ENCODE peak calls at places on chromosome 17, in five cellular contexts. One of them, this sample, is unnamed.
A peak's percentile ranks its signal among the peaks of the same experiment; 100 is the strongest.

GRCh38 chr17:49438885-49439284 is 24.2 kb upstream of the PHB1 start:
- DNase-seq in AG10803: no peak
- DNase-seq in foreskin fibroblast: no peak
- DNase-seq in cardiac muscle cell: peak; percentile 13
- DNase-seq in A549: no peak
- DNase-seq in this sample: no peak

GRCh38 chr17:43756176-43756575 is 2.4 kb downstream of the SOST start:
- DNase-seq in AG10803: no peak
- DNase-seq in foreskin fibroblast: no peak
- DNase-seq in cardiac muscle cell: no peak
- DNase-seq in A549: no peak
- DNase-seq in this sample: no peak

GRCh38 chr17:66426397-66427033 is 124.1 kb downstream of the PRKCA start:
- DNase-seq in AG10803: no peak
- DNase-seq in foreskin fibroblast: no peak
- DNase-seq in cardiac muscle cell: peak; percentile 47
- DNase-seq in A549: no peak
- DNase-seq in this sample: peak; percentile 27

GRCh38 chr17:12990041-12990808 is 27.6 kb downstream of the ELAC2 start:
- DNase-seq in AG10803: no peak
- DNase-seq in foreskin fibroblast: no peak
- DNase-seq in cardiac muscle cell: no peak
- DNase-seq in A549: no peak
- DNase-seq in this sample: no peak

GRCh38 chr17:72719582-72720493 is 372.6 kb downstream of the SLC39A11 start:
- DNase-seq in AG10803: no peak
- DNase-seq in foreskin fibroblast: no peak
- DNase-seq in cardiac muscle cell: peak; percentile 72
- DNase-seq in A549: no peak
- DNase-seq in this sample: peak; percentile 25

GRCh38 chr17:15231851-15232516 is 33.1 kb downstream of the PMP22 start:
- DNase-seq in AG10803: no peak
- DNase-seq in foreskin fibroblast: no peak
- DNase-seq in cardiac muscle cell: no peak
- DNase-seq in A549: no peak
- DNase-seq in this sample: no peak

GRCh38 chr17:4465786-4466185 is 32.0 kb downstream of the SPNS3 start:
- DNase-seq in AG10803: no peak
- DNase-seq in foreskin fibroblast: no peak
- DNase-seq in cardiac muscle cell: no peak
- DNase-seq in A549: no peak
- DNase-seq in this sample: peak; percentile 44

GRCh38 chr17:72254808-72255449 is 134.1 kb downstream of the SOX9 start:
- DNase-seq in AG10803: no peak
- DNase-seq in foreskin fibroblast: no peak
- DNase-seq in cardiac muscle cell: no peak
- DNase-seq in A549: no peak
- DNase-seq in this sample: peak; percentile 76

GRCh38 chr17:35214192-35214591 is 20.0 kb upstream of the SLC35G3 start:
- DNase-seq in AG10803: no peak
- DNase-seq in foreskin fibroblast: no peak
- DNase-seq in cardiac muscle cell: no peak
- DNase-seq in A549: no peak
- DNase-seq in this sample: no peak

GRCh38 chr17:75814900-75815373 is 29.3 kb downstream of the UNC13D start:
- DNase-seq in AG10803: peak; percentile 44
- DNase-seq in foreskin fibroblast: peak; percentile 29
- DNase-seq in cardiac muscle cell: peak; percentile 60
- DNase-seq in A549: no peak
- DNase-seq in this sample: peak; percentile 92

GRCh38 chr17:65530985-65531507 is 30.4 kb downstream of the AXIN2 start:
- DNase-seq in AG10803: peak; percentile 72
- DNase-seq in foreskin fibroblast: peak; percentile 76
- DNase-seq in cardiac muscle cell: peak; percentile 98
- DNase-seq in A549: no peak
- DNase-seq in this sample: no peak

GRCh38 chr17:80247561-80247960 is 13.1 kb upstream of the RNF213 start:
- DNase-seq in AG10803: no peak
- DNase-seq in foreskin fibroblast: no peak
- DNase-seq in cardiac muscle cell: no peak
- DNase-seq in A549: no peak
- DNase-seq in this sample: no peak

GRCh38 chr17:50153650-50154575 is 3.4 kb upstream of the PPP1R9B start:
- DNase-seq in AG10803: no peak
- DNase-seq in foreskin fibroblast: no peak
- DNase-seq in cardiac muscle cell: peak; percentile 72
- DNase-seq in A549: no peak
- DNase-seq in this sample: peak; percentile 65

GRCh38 chr17:5783851-5784250 is 199.5 kb upstream of the NLRP1 start:
- DNase-seq in AG10803: no peak
- DNase-seq in foreskin fibroblast: no peak
- DNase-seq in cardiac muscle cell: no peak
- DNase-seq in A549: no peak
- DNase-seq in this sample: peak; percentile 69

GRCh38 chr17:66673668-66674276 is 161.1 kb upstream of the CACNG5 start:
- DNase-seq in AG10803: peak; percentile 69
- DNase-seq in foreskin fibroblast: peak; percentile 69
- DNase-seq in cardiac muscle cell: peak; percentile 75
- DNase-seq in A549: peak; percentile 62
- DNase-seq in this sample: peak; percentile 74

GRCh38 chr17:5467416-5467815 is 1.4 kb downstream of the DHX33 start:
- DNase-seq in AG10803: no peak
- DNase-seq in foreskin fibroblast: no peak
- DNase-seq in cardiac muscle cell: peak; percentile 12
- DNase-seq in A549: no peak
- DNase-seq in this sample: no peak

GRCh38 chr17:45228121-45228941 is 6.6 kb downstream of the FMNL1 start:
- DNase-seq in AG10803: no peak
- DNase-seq in foreskin fibroblast: no peak
- DNase-seq in cardiac muscle cell: no peak
- DNase-seq in A549: no peak
- DNase-seq in this sample: no peak

GRCh38 chr17:61323696-61324539 is 75.7 kb upstream of the TBX2 start:
- DNase-seq in AG10803: no peak
- DNase-seq in foreskin fibroblast: no peak
- DNase-seq in cardiac muscle cell: no peak
- DNase-seq in A549: no peak
- DNase-seq in this sample: no peak

GRCh38 chr17:19264681-19265080 is 27.5 kb downstream of the EPN2 start:
- DNase-seq in AG10803: no peak
- DNase-seq in foreskin fibroblast: no peak
- DNase-seq in cardiac muscle cell: no peak
- DNase-seq in A549: no peak
- DNase-seq in this sample: no peak

DNA sequence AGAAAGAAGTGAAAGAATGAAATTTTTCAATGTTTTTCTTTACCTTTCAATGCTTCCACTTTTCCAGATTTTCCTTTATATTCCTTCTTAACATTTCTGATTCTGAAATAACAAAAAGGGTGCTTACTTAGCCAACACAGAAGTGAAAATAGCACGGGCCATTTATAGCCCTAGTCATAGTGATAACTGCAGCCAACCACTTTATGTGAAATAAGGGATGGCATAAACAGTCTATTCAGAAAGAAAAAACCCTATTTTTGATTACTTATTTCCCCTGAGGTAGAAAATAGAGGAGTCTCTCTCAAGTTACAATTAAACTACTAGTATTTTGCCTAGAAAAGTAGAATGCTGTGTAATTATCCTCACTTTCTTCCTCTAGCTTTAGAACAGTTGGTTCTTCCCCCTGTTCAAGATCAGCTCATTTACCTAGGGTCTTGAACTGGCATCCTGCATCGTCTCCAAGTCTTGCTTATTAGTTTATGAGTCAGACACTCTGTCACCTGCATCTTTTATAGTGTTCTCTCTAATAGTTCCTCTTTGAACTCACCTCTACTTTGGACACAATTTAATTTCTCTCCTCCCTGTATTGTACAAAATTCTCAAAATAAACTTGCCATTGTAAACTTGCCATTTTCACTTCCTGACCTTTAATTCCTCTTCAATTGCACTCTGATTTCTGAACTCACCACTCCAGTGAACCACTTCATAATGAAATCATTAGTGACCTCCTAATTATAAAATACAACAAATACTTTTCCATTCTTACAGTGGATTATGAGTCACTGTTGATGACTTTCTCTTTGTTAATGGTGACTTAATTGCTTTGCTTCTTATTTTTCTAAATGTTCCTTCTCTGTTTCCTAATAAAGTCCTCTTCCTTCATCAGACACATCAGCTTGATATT is 23.6 kb downstream of the ABCA6 start:
- DNase-seq in AG10803: no peak
- DNase-seq in foreskin fibroblast: no peak
- DNase-seq in cardiac muscle cell: no peak
- DNase-seq in A549: no peak
- DNase-seq in this sample: peak; percentile 6
- H3K4me3 ChIP-seq in AG10803: no peak overlapping the region
- H3K4me3 ChIP-seq in foreskin fibroblast: no peak overlapping the region
- H3K4me3 ChIP-seq in cardiac muscle cell: no peak overlapping the region
- H3K4me3 ChIP-seq in A549: no peak overlapping the region
- H3K4me3 ChIP-seq in this sample: no peak overlapping the region

GRCh38 chr17:47279062-47279801 is 25.6 kb downstream of the ITGB3 start:
- DNase-seq in AG10803: peak; percentile 99
- DNase-seq in foreskin fibroblast: peak; percentile 96
- DNase-seq in cardiac muscle cell: peak; percentile 98
- DNase-seq in A549: no peak
- DNase-seq in this sample: peak; percentile 59
- TF ChIP-seq CTCF in AG10803: peak; percentile 67
- TF ChIP-seq CTCF in foreskin fibroblast: peak; percentile 47
- TF ChIP-seq CTCF in cardiac muscle cell: peak; percentile 10
- TF ChIP-seq CTCF in A549: no peak
- TF ChIP-seq CTCF in this sample: no peak

GRCh38 chr17:82031885-82032627 is 578 bp downstream of the RAC3 start:
- DNase-seq in AG10803: no peak
- DNase-seq in foreskin fibroblast: no peak
- DNase-seq in cardiac muscle cell: no peak
- DNase-seq in A549: no peak
- DNase-seq in this sample: peak; percentile 60
- H3K4me3 ChIP-seq in AG10803: peak overlapping the region; percentile 33
- H3K4me3 ChIP-seq in foreskin fibroblast: peak overlapping the region; percentile 42
- H3K4me3 ChIP-seq in cardiac muscle cell: peak overlapping the region; percentile 44
- H3K4me3 ChIP-seq in A549: peak overlapping the region; percentile 66
- H3K4me3 ChIP-seq in this sample: peak overlapping the region; percentile 50

GRCh38 chr17:48025904-48026502 is 11.6 kb downstream of the COPZ2 start:
- DNase-seq in AG10803: no peak
- DNase-seq in foreskin fibroblast: no peak
- DNase-seq in cardiac muscle cell: peak; percentile 28
- DNase-seq in A549: no peak
- DNase-seq in this sample: peak; percentile 73
- TF ChIP-seq CTCF in AG10803: no peak
- TF ChIP-seq CTCF in foreskin fibroblast: no peak
- TF ChIP-seq CTCF in cardiac muscle cell: no peak
- TF ChIP-seq CTCF in A549: no peak
- TF ChIP-seq CTCF in this sample: no peak

GRCh38 chr17:64015447-64015846 is 5.0 kb downstream of the ICAM2 start:
- DNase-seq in AG10803: no peak
- DNase-seq in foreskin fibroblast: no peak
- DNase-seq in cardiac muscle cell: no peak
- DNase-seq in A549: no peak
- DNase-seq in this sample: no peak

GRCh38 chr17:64016248-64016784 is 4.1 kb downstream of the ICAM2 start:
- DNase-seq in AG10803: no peak
- DNase-seq in foreskin fibroblast: no peak
- DNase-seq in cardiac muscle cell: no peak
- DNase-seq in A549: no peak
- DNase-seq in this sample: no peak

GRCh38 chr17:64016974-64017373 is 3.5 kb downstream of the ICAM2 start:
- DNase-seq in AG10803: no peak
- DNase-seq in foreskin fibroblast: no peak
- DNase-seq in cardiac muscle cell: no peak
- DNase-seq in A549: no peak
- DNase-seq in this sample: no peak

GRCh38 chr17:64019486-64020067 is 856 bp downstream of the ICAM2 start:
- DNase-seq in AG10803: no peak
- DNase-seq in foreskin fibroblast: no peak
- DNase-seq in cardiac muscle cell: no peak
- DNase-seq in A549: no peak
- DNase-seq in this sample: no peak

DNA sequence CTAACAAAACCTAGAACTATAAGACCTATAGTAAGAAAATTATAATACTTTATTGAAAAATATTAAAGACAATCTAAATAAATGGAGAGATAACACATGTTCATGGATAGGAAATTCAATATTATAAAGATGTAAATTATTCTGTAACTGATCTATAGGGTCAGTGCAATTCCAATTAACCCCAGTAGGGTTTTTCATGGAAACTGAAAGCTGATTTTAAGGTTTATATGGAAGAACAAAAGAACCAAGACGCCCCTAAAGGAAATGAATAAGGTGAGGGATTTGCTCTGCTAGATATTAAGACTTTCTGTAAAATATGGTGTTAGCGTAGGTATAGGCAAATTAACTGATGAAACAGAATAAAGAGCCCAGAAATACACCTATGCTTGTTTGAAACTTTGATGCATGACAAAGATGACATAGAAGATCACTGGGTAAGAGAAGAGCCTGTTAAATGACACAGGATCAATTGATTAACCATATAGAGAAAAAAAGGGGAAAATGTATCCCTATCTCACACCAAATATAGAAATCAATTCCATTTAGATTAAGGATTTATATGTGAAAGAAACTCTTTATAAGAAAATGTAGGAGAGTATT is 3.0 kb downstream of the ICAM2 start:
- DNase-seq in AG10803: no peak
- DNase-seq in foreskin fibroblast: no peak
- DNase-seq in cardiac muscle cell: no peak
- DNase-seq in A549: no peak
- DNase-seq in this sample: no peak
- H3K4me3 ChIP-seq in AG10803: no peak overlapping the region
- H3K4me3 ChIP-seq in foreskin fibroblast: no peak overlapping the region
- H3K4me3 ChIP-seq in cardiac muscle cell: no peak overlapping the region
- H3K4me3 ChIP-seq in A549: no peak overlapping the region
- H3K4me3 ChIP-seq in this sample: no peak overlapping the region

GRCh38 chr17:56121661-56122060 is 31.6 kb upstream of the ANKFN1 start:
- DNase-seq in AG10803: no peak
- DNase-seq in foreskin fibroblast: no peak
- DNase-seq in cardiac muscle cell: no peak
- DNase-seq in A549: no peak
- DNase-seq in this sample: no peak
- TF ChIP-seq CTCF in AG10803: peak; percentile 54
- TF ChIP-seq CTCF in foreskin fibroblast: peak; percentile 12
- TF ChIP-seq CTCF in cardiac muscle cell: no peak
- TF ChIP-seq CTCF in A549: no peak
- TF ChIP-seq CTCF in this sample: no peak